ENCODE peak calls at places on chromosomes 12 and 14, in six cellular contexts. One of them, this sample, is unnamed.

GRCh38 chr12:106248177-106248848 is 493 bp upstream of the CKAP4 start:
- DNase-seq in GM12878: no peak
- DNase-seq in A549: peak; percentile 67
- DNase-seq in endothelial cell of umbilical vein: peak; percentile 69
- DNase-seq in HepG2: peak; percentile 19
- DNase-seq in K562: no peak
- DNase-seq in this sample: peak; percentile 30

GRCh38 chr14:72567226-72567625 is 326.7 kb downstream of the DPF3 start:
- DNase-seq in GM12878: no peak
- DNase-seq in A549: no peak
- DNase-seq in endothelial cell of umbilical vein: no peak
- DNase-seq in HepG2: no peak
- DNase-seq in K562: peak; percentile 11
- DNase-seq in this sample: no peak

GRCh38 chr12:70695361-70696023 is 58.3 kb upstream of the PTPRB start:
- DNase-seq in GM12878: no peak
- DNase-seq in A549: no peak
- DNase-seq in endothelial cell of umbilical vein: peak; percentile 49
- DNase-seq in HepG2: no peak
- DNase-seq in K562: no peak
- DNase-seq in this sample: no peak

GRCh38 chr12:108832208-108832607 is 25.2 kb downstream of the SSH1 start:
- DNase-seq in GM12878: no peak
- DNase-seq in A549: no peak
- DNase-seq in endothelial cell of umbilical vein: peak; percentile 22
- DNase-seq in HepG2: no peak
- DNase-seq in K562: no peak
- DNase-seq in this sample: no peak

GRCh38 chr14:28468191-28469151 is 298.1 kb upstream of the FOXG1 start:
- DNase-seq in GM12878: no peak
- DNase-seq in A549: no peak
- DNase-seq in endothelial cell of umbilical vein: no peak
- DNase-seq in HepG2: no peak
- DNase-seq in K562: no peak
- DNase-seq in this sample: no peak

GRCh38 chr12:51871126-51871525 is 16.8 kb upstream of the ANKRD33 start:
- DNase-seq in GM12878: no peak
- DNase-seq in A549: no peak
- DNase-seq in endothelial cell of umbilical vein: no peak
- DNase-seq in HepG2: no peak
- DNase-seq in K562: no peak
- DNase-seq in this sample: peak; percentile 79

GRCh38 chr12:116735084-116735483 is 2.8 kb downstream of the SPRING1 start:
- DNase-seq in GM12878: no peak
- DNase-seq in A549: no peak
- DNase-seq in endothelial cell of umbilical vein: no peak
- DNase-seq in HepG2: no peak
- DNase-seq in K562: no peak
- DNase-seq in this sample: no peak

GRCh38 chr12:18275974-18276373 is 14.7 kb downstream of the PIK3C2G start:
- DNase-seq in GM12878: no peak
- DNase-seq in A549: peak; percentile 2
- DNase-seq in endothelial cell of umbilical vein: no peak
- DNase-seq in HepG2: no peak
- DNase-seq in K562: no peak
- DNase-seq in this sample: no peak

GRCh38 chr12:75877588-75878381 is 153.8 kb downstream of the PHLDA1 start:
- DNase-seq in GM12878: no peak
- DNase-seq in A549: no peak
- DNase-seq in endothelial cell of umbilical vein: peak; percentile 28
- DNase-seq in HepG2: no peak
- DNase-seq in K562: no peak
- DNase-seq in this sample: no peak

GRCh38 chr12:67327466-67327865 is 58.3 kb downstream of the CAND1 start:
- DNase-seq in GM12878: no peak
- DNase-seq in A549: no peak
- DNase-seq in endothelial cell of umbilical vein: no peak
- DNase-seq in HepG2: no peak
- DNase-seq in K562: no peak
- DNase-seq in this sample: no peak

GRCh38 chr12:125186471-125187147 is 121.4 kb downstream of the AACS start:
- DNase-seq in GM12878: no peak
- DNase-seq in A549: no peak
- DNase-seq in endothelial cell of umbilical vein: no peak
- DNase-seq in HepG2: no peak
- DNase-seq in K562: peak; percentile 29
- DNase-seq in this sample: no peak

GRCh38 chr14:33617154-33617553 is 333.7 kb downstream of the EGLN3 start:
- DNase-seq in GM12878: no peak
- DNase-seq in A549: no peak
- DNase-seq in endothelial cell of umbilical vein: no peak
- DNase-seq in HepG2: no peak
- DNase-seq in K562: no peak
- DNase-seq in this sample: no peak

GRCh38 chr14:73283592-73284379 is 46.5 kb downstream of the PAPLN start:
- DNase-seq in GM12878: no peak
- DNase-seq in A549: no peak
- DNase-seq in endothelial cell of umbilical vein: no peak
- DNase-seq in HepG2: no peak
- DNase-seq in K562: no peak
- DNase-seq in this sample: no peak

GRCh38 chr12:20154060-20154459 is 214.3 kb upstream of the PDE3A start:
- DNase-seq in GM12878: no peak
- DNase-seq in A549: no peak
- DNase-seq in endothelial cell of umbilical vein: no peak
- DNase-seq in HepG2: no peak
- DNase-seq in K562: no peak
- DNase-seq in this sample: no peak

GRCh38 chr12:123973552-123974341 is 732 bp downstream of the ZNF664 start:
- DNase-seq in GM12878: no peak
- DNase-seq in A549: peak; percentile 40
- DNase-seq in endothelial cell of umbilical vein: peak; percentile 44
- DNase-seq in HepG2: peak; percentile 21
- DNase-seq in K562: no peak
- DNase-seq in this sample: peak; percentile 53

GRCh38 chr12:44616385-44616784 is 259.7 kb downstream of the NELL2 start:
- DNase-seq in GM12878: no peak
- DNase-seq in A549: no peak
- DNase-seq in endothelial cell of umbilical vein: no peak
- DNase-seq in HepG2: no peak
- DNase-seq in K562: no peak
- DNase-seq in this sample: no peak

GRCh38 chr12:93287152-93287551 is 90.6 kb upstream of the NUDT4 start:
- DNase-seq in GM12878: no peak
- DNase-seq in A549: no peak
- DNase-seq in endothelial cell of umbilical vein: peak; percentile 27
- DNase-seq in HepG2: no peak
- DNase-seq in K562: no peak
- DNase-seq in this sample: no peak

GRCh38 chr14:52660325-52660724 is 35.0 kb downstream of the ERO1A start:
- DNase-seq in GM12878: no peak
- DNase-seq in A549: no peak
- DNase-seq in endothelial cell of umbilical vein: no peak
- DNase-seq in HepG2: no peak
- DNase-seq in K562: no peak
- DNase-seq in this sample: no peak

GRCh38 chr12:129544716-129545115 is 359.1 kb downstream of the TMEM132D start:
- DNase-seq in GM12878: no peak
- DNase-seq in A549: no peak
- DNase-seq in endothelial cell of umbilical vein: no peak
- DNase-seq in HepG2: no peak
- DNase-seq in K562: no peak
- DNase-seq in this sample: no peak

GRCh38 chr14:59913187-59913586 is 6.8 kb upstream of the LRRC9 start:
- DNase-seq in GM12878: no peak
- DNase-seq in A549: no peak
- DNase-seq in endothelial cell of umbilical vein: no peak
- DNase-seq in HepG2: no peak
- DNase-seq in K562: no peak
- DNase-seq in this sample: no peak

GRCh38 chr14:93073833-93074769 is 41.6 kb downstream of the ITPK1 start:
- DNase-seq in GM12878: no peak
- DNase-seq in A549: no peak
- DNase-seq in endothelial cell of umbilical vein: peak; percentile 43
- DNase-seq in HepG2: peak; percentile 62
- DNase-seq in K562: no peak
- DNase-seq in this sample: peak; percentile 95

GRCh38 chr14:99251721-99252120 is 20.3 kb downstream of the BCL11B start:
- DNase-seq in GM12878: no peak
- DNase-seq in A549: no peak
- DNase-seq in endothelial cell of umbilical vein: no peak
- DNase-seq in HepG2: no peak
- DNase-seq in K562: no peak
- DNase-seq in this sample: no peak

GRCh38 chr12:52630609-52631200 is 12.3 kb upstream of the KRT73 start:
- DNase-seq in GM12878: no peak
- DNase-seq in A549: no peak
- DNase-seq in endothelial cell of umbilical vein: peak; percentile 10
- DNase-seq in HepG2: no peak
- DNase-seq in K562: no peak
- DNase-seq in this sample: no peak

DNA sequence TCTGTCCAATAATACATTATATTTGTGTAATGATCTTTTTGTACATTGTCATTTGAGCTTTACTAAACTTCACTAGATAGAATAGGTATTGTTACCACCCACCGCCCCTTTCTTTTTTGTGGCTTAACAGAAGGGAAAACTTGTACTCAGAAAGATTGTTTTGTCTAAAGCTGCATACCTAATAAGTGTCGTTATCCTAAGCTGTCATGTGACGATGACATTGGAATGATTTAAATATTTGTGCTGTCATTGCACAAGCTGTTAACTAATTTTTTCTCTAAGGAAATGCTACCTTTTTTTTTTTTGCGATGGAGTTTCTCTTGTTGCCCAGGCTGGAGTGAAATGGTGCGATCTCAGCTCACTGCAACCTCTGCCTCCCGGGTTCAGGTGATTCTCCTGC is 3.6 kb downstream of the DIP2B start:
- DNase-seq in GM12878: no peak
- DNase-seq in A549: no peak
- DNase-seq in endothelial cell of umbilical vein: no peak
- DNase-seq in HepG2: no peak
- DNase-seq in K562: no peak
- DNase-seq in this sample: no peak
- H3K4me3 ChIP-seq in GM12878: peak overlapping the region; percentile 96
- H3K4me3 ChIP-seq in A549: no peak overlapping the region
- H3K4me3 ChIP-seq in endothelial cell of umbilical vein: no peak overlapping the region
- H3K4me3 ChIP-seq in HepG2: no peak overlapping the region
- H3K4me3 ChIP-seq in K562: no peak overlapping the region
- H3K4me3 ChIP-seq in this sample: no peak overlapping the region

GRCh38 chr14:51490205-51490604 is 161.5 kb upstream of the FRMD6 start:
- DNase-seq in GM12878: no peak
- DNase-seq in A549: no peak
- DNase-seq in endothelial cell of umbilical vein: no peak
- DNase-seq in HepG2: no peak
- DNase-seq in K562: no peak
- DNase-seq in this sample: no peak

GRCh38 chr14:51485733-51486132 is 166.0 kb upstream of the FRMD6 start:
- DNase-seq in GM12878: no peak
- DNase-seq in A549: no peak
- DNase-seq in endothelial cell of umbilical vein: no peak
- DNase-seq in HepG2: no peak
- DNase-seq in K562: no peak
- DNase-seq in this sample: no peak

GRCh38 chr14:51487848-51488247 is 163.9 kb upstream of the FRMD6 start:
- DNase-seq in GM12878: no peak
- DNase-seq in A549: no peak
- DNase-seq in endothelial cell of umbilical vein: no peak
- DNase-seq in HepG2: no peak
- DNase-seq in K562: no peak
- DNase-seq in this sample: peak; percentile 9

GRCh38 chr14:51491036-51491545 is 160.6 kb upstream of the FRMD6 start:
- DNase-seq in GM12878: no peak
- DNase-seq in A549: no peak
- DNase-seq in endothelial cell of umbilical vein: no peak
- DNase-seq in HepG2: no peak
- DNase-seq in K562: no peak
- DNase-seq in this sample: no peak

GRCh38 chr14:51488569-51489220 is 163.0 kb upstream of the FRMD6 start:
- DNase-seq in GM12878: no peak
- DNase-seq in A549: no peak
- DNase-seq in endothelial cell of umbilical vein: no peak
- DNase-seq in HepG2: no peak
- DNase-seq in K562: no peak
- DNase-seq in this sample: no peak
- TF ChIP-seq MYC in GM12878: no peak
- TF ChIP-seq MYC in A549: no peak
- TF ChIP-seq MYC in endothelial cell of umbilical vein: no peak
- TF ChIP-seq MYC in HepG2: no peak
- TF ChIP-seq MYC in K562: no peak
- TF ChIP-seq MYC in this sample: no peak

DNA sequence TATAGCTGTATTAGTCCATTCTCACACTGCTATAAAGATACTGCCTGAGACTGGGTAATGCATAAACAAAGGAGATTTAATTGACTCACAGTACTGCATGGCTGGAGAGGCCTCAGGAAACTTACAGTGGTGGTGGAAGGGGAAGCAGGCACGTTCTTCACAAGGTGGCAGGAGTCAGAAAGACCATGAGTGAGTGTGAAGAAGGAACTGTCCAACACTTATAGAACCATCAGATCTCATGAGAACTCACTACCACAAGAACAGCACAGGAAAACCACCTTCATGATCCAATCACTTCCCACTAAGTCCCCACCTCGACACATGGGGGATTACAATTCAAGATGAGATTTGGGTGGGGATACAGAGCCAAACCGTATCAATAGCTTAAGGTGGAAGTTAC is 42.3 kb downstream of the ARMH4 start:
- DNase-seq in GM12878: no peak
- DNase-seq in A549: no peak
- DNase-seq in endothelial cell of umbilical vein: no peak
- DNase-seq in HepG2: no peak
- DNase-seq in K562: no peak
- DNase-seq in this sample: peak; percentile 11
- TF ChIP-seq MAX in GM12878: no peak
- TF ChIP-seq MAX in A549: no peak
- TF ChIP-seq MAX in endothelial cell of umbilical vein: no peak
- TF ChIP-seq MAX in HepG2: no peak
- TF ChIP-seq MAX in K562: no peak
- TF ChIP-seq MAX in this sample: no peak

GRCh38 chr12:88579941-88580871 is at the start of gene KITLG:
- DNase-seq in GM12878: no peak
- DNase-seq in A549: peak; percentile 80
- DNase-seq in endothelial cell of umbilical vein: peak; percentile 88
- DNase-seq in HepG2: peak; percentile 56
- DNase-seq in K562: peak; percentile 10
- DNase-seq in this sample: peak; percentile 55
- H3K4me3 ChIP-seq in GM12878: peak within 1 kb of the TSS; percentile 50
- H3K4me3 ChIP-seq in A549: peak within 1 kb of the TSS; percentile 70
- H3K4me3 ChIP-seq in endothelial cell of umbilical vein: peak within 1 kb of the TSS; percentile 62
- H3K4me3 ChIP-seq in HepG2: peak within 1 kb of the TSS; percentile 68
- H3K4me3 ChIP-seq in K562: no peak within 1 kb of the TSS
- H3K4me3 ChIP-seq in this sample: no peak within 1 kb of the TSS

GRCh38 chr14:21245813-21246212 is 23.4 kb downstream of the HNRNPC start:
- DNase-seq in GM12878: no peak
- DNase-seq in A549: no peak
- DNase-seq in endothelial cell of umbilical vein: no peak
- DNase-seq in HepG2: no peak
- DNase-seq in K562: no peak
- DNase-seq in this sample: no peak
- TF ChIP-seq MYC in GM12878: no peak
- TF ChIP-seq MYC in A549: no peak
- TF ChIP-seq MYC in endothelial cell of umbilical vein: no peak
- TF ChIP-seq MYC in HepG2: no peak
- TF ChIP-seq MYC in K562: no peak
- TF ChIP-seq MYC in this sample: no peak